ENCODE peak calls at places on chromosomes 16 and 17, in five cellular contexts. J is cardiac muscle cell, F is adrenal gland, X is fibroblast of lung, U is testis. G is an unnamed sample.
A peak's percentile ranks its signal among the peaks of the same experiment; 100 is the strongest.

GRCh38 chr16:35480361-35480760 is 2020.9 kb downstream of the TP53TG3F start:
- DNase-seq in U (no peak), X (no peak), F (no peak), J (no peak), G (no peak)

GRCh38 chr17:77763575-77763974 is 194.9 kb upstream of the TNRC6C start:
- DNase-seq in X (no peak), F (no peak), U (no peak), J (no peak), G (no peak)

GRCh38 chr16:84827131-84827574 is 7.4 kb downstream of the CRISPLD2 start:
- DNase-seq in F (no peak), J (peak; percentile 57), X (peak; percentile 60), U (no peak), G (no peak)

GRCh38 chr16:19410435-19411153 is 7.1 kb upstream of the TMC5 start:
- DNase-seq in F (no peak), X (no peak), J (peak; percentile 6), U (peak; percentile 28), G (no peak)

GRCh38 chr17:2083613-2084128 is 28.8 kb downstream of the HIC1 start:
- DNase-seq in U (no peak), F (peak; percentile 55), J (no peak), X (no peak), G (peak; percentile 74)

GRCh38 chr17:44217738-44218343 is 1.6 kb downstream of the UBTF start:
- DNase-seq in J (no peak), U (no peak), X (no peak), F (no peak), G (no peak)

GRCh38 chr17:2865228-2865627 is 69.0 kb downstream of the RAP1GAP2 start:
- DNase-seq in X (no peak), J (no peak), F (no peak), U (no peak), G (no peak)

GRCh38 chr16:75653926-75654325 is 6.4 kb downstream of the TERF2IP start:
- DNase-seq in U (no peak), J (no peak), X (no peak), F (no peak), G (no peak)

GRCh38 chr16:71428883-71429282 is 13.0 kb downstream of the TLE7 start:
- DNase-seq in J (peak; percentile 77), X (no peak), U (no peak), F (no peak), G (no peak)

GRCh38 chr16:13337482-13337881 is 436.1 kb downstream of the SHISA9 start:
- DNase-seq in U (no peak), F (no peak), J (no peak), X (no peak), G (no peak)

GRCh38 chr17:45288825-45289224 is 26.9 kb upstream of the SPATA32 start:
- DNase-seq in F (no peak), J (no peak), X (no peak), U (no peak), G (no peak)

GRCh38 chr17:27466748-27467375 is 10.6 kb downstream of the KSR1 start:
- DNase-seq in U (no peak), J (no peak), X (no peak), F (no peak), G (peak; percentile 83)

GRCh38 chr16:77789085-77789611 is 784 bp downstream of the VAT1L start:
- DNase-seq in F (no peak), J (no peak), U (no peak), X (no peak), G (no peak)
- H3K4me3 ChIP-seq in F (peak overlapping the region; percentile 15), J (peak overlapping the region; percentile 52), U (peak overlapping the region; percentile 60), X (peak overlapping the region; percentile 66), G (no peak overlapping the region)

GRCh38 chr17:8630802-8631553 is 453 bp upstream of the MYH10 start:
- DNase-seq in F (peak; percentile 99), J (peak; percentile 100), X (peak; percentile 99), U (peak; percentile 99), G (peak; percentile 91)
- TF ChIP-seq CTCF in F (no peak), J (no peak), X (no peak), U (peak; percentile 12), G (peak; percentile 5)

GRCh38 chr16:81403601-81404391 is 40.8 kb upstream of the CMIP start:
- DNase-seq in F (peak; percentile 86), X (peak; percentile 60), U (peak; percentile 89), J (peak; percentile 76), G (peak; percentile 10)
- H3K4me3 ChIP-seq in F (no peak overlapping the region), X (no peak overlapping the region), U (peak overlapping the region; percentile 48), J (no peak overlapping the region), G (peak overlapping the region; percentile 53)

GRCh38 chr16:26765087-26765486 is 301.6 kb upstream of the C16orf82 start:
- DNase-seq in U (no peak), X (no peak), F (no peak), J (no peak), G (no peak)
- TF ChIP-seq CTCF in U (peak; percentile 45), X (peak; percentile 10), F (no peak), J (no peak), G (peak; percentile 58)

DNA sequence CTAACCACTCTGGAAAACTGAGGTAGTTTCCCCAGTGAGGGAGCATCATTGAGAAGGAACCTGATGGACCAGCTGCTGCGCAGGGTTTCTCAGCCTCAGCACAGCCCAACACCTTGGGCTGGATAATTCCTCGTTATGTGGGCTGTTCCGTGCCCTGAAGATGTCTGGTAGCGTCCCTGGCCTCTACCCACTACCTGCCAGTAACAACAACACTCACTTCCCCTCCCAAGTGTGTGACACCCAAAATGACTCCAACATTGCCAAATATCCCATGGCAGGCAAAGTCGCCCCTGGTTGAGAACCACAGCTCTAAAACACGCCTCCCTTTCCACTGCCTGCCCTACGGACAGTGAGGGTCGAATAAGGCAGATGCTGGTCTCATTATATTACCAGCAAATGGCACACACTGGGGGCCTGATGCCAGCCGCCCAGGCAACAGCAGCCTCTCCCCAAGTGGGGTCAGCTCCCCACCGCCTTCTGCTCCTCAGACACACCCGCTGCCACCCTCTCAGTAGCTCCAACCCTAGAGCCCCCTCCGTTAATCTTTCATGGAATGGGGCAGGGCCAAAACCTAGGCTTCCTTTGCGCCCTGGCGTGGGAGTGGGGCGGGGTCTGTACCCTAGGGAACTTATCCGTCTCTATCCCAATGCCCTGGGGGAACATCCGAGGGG is 1.0 kb downstream of the RHBDF2 start:
- DNase-seq in F (peak; percentile 23), U (no peak), J (no peak), X (no peak), G (no peak)
- H3K4me3 ChIP-seq in F (peak overlapping the region; percentile 38), U (peak overlapping the region; percentile 69), J (peak overlapping the region; percentile 62), X (peak overlapping the region; percentile 54), G (peak overlapping the region; percentile 66)